ENCODE peak calls at places on chromosomes 16 and 17, in ten cellular contexts. J is mesendoderm, V is tibial artery, S is GM23338, B is adrenal gland, U is RWPE1, N is cardiac muscle cell, H is neuronal stem cell, K is breast epithelium, L is fibroblast of lung. O is an unnamed sample.

GRCh38 chr16:54286330-54287017 is at the start of gene IRX3:
- DNase-seq in J (peak), V (peak), S (peak), B (peak), U (peak), N (peak), H (peak), K (peak), L (peak), O (no peak)

GRCh38 chr16:30068750-30069574 is 3.4 kb downstream of the ALDOA start:
- DNase-seq in J (peak), V (no peak), S (peak), B (no peak), U (no peak), N (peak), H (no peak), K (no peak), L (no peak), O (no peak)

GRCh38 chr17:66383353-66383752 is 80.9 kb downstream of the PRKCA start:
- DNase-seq in J (no peak), V (no peak), S (no peak), B (no peak), U (no peak), N (no peak), H (no peak), K (no peak), L (peak), O (no peak)

GRCh38 chr17:82230627-82231311 is 1.9 kb downstream of the SLC16A3 start:
- DNase-seq in J (peak), V (peak), S (peak), B (peak), U (no peak), N (peak), H (peak), K (no peak), L (peak), O (peak)

GRCh38 chr17:49223517-49224197 is 6.9 kb downstream of the PHOSPHO1 start:
- DNase-seq in J (peak), V (no peak), S (peak), B (no peak), U (peak), N (peak), H (peak), K (no peak), L (no peak), O (no peak)

GRCh38 chr16:28501258-28502232 is 5.1 kb downstream of the IL27 start:
- DNase-seq in J (no peak), V (no peak), S (no peak), B (no peak), U (no peak), N (no peak), H (no peak), K (no peak), L (no peak), O (no peak)

GRCh38 chr17:40339068-40339699 is 25.4 kb downstream of the GJD3 start:
- DNase-seq in J (no peak), V (no peak), S (no peak), B (no peak), U (no peak), N (no peak), H (no peak), K (no peak), L (no peak), O (no peak)

GRCh38 chr16:89988951-89989350 is 30.3 kb downstream of the DBNDD1 start:
- DNase-seq in J (no peak), V (no peak), S (no peak), B (no peak), U (no peak), N (no peak), H (no peak), K (no peak), L (no peak), O (no peak)

GRCh38 chr17:58335779-58336455 is 7.3 kb upstream of the TSPOAP1 start:
- DNase-seq in J (peak), V (no peak), S (no peak), B (peak), U (no peak), N (no peak), H (no peak), K (peak), L (peak), O (no peak)

GRCh38 chr17:66573078-66573477 is 261.8 kb upstream of the CACNG5 start:
- DNase-seq in J (no peak), V (no peak), S (no peak), B (no peak), U (no peak), N (no peak), H (no peak), K (no peak), L (no peak), O (no peak)

GRCh38 chr17:59107306-59107670 is 608 bp upstream of the TRIM37 start:
- DNase-seq in J (no peak), V (no peak), S (no peak), B (no peak), U (peak), N (no peak), H (no peak), K (no peak), L (no peak), O (no peak)

GRCh38 chr17:18115517-18115916 is 7.0 kb downstream of the MYO15A start:
- DNase-seq in J (no peak), V (no peak), S (no peak), B (no peak), U (no peak), N (no peak), H (no peak), K (no peak), L (no peak), O (no peak)

GRCh38 chr17:35609831-35610230 is 22.7 kb downstream of the AP2B1 start:
- DNase-seq in J (no peak), V (no peak), S (no peak), B (no peak), U (no peak), N (no peak), H (no peak), K (no peak), L (no peak), O (no peak)

GRCh38 chr17:73838815-73839214 is 194.6 kb upstream of the SDK2 start:
- DNase-seq in J (no peak), V (no peak), S (no peak), B (no peak), U (no peak), N (no peak), H (no peak), K (no peak), L (no peak), O (no peak)

GRCh38 chr17:73283841-73284282 is 22.2 kb upstream of the CPSF4L start:
- DNase-seq in J (peak), V (peak), S (peak), B (no peak), U (no peak), N (peak), H (peak), K (no peak), L (no peak), O (no peak)

GRCh38 chr17:1170739-1171138 is 9.0 kb downstream of the ABR start:
- DNase-seq in J (no peak), V (no peak), S (peak), B (no peak), U (no peak), N (no peak), H (no peak), K (no peak), L (no peak), O (no peak)

GRCh38 chr16:27822529-27823437 is 240.7 kb downstream of the GSG1L start:
- DNase-seq in J (no peak), V (no peak), S (no peak), B (no peak), U (no peak), N (no peak), H (no peak), K (peak), L (no peak), O (no peak)

GRCh38 chr16:55643161-55643970 is 12.4 kb upstream of the SLC6A2 start:
- DNase-seq in J (no peak), V (no peak), S (no peak), B (no peak), U (no peak), N (peak), H (no peak), K (no peak), L (no peak), O (no peak)

GRCh38 chr16:4874686-4875085 is 27.4 kb downstream of the UBN1 start:
- DNase-seq in J (no peak), V (no peak), S (no peak), B (no peak), U (no peak), N (no peak), H (no peak), K (no peak), L (no peak), O (no peak)

GRCh38 chr17:60602871-60603270 is 2.9 kb downstream of the PPM1D start:
- DNase-seq in J (no peak), V (no peak), S (no peak), B (no peak), U (no peak), N (no peak), H (no peak), K (no peak), L (no peak), O (no peak)

GRCh38 chr17:35726609-35727460 is 4.6 kb upstream of the RASL10B start:
- DNase-seq in J (peak), V (no peak), S (peak), B (peak), U (peak), N (peak), H (no peak), K (no peak), L (peak), O (no peak)

GRCh38 chr17:28904800-28905199 is 1.9 kb upstream of the DHRS13 start:
- DNase-seq in J (no peak), V (no peak), S (no peak), B (no peak), U (no peak), N (no peak), H (no peak), K (no peak), L (no peak), O (no peak)

GRCh38 chr16:79950932-79951719 is 350.6 kb upstream of the MAF start:
- DNase-seq in J (no peak), V (no peak), S (no peak), B (no peak), U (no peak), N (no peak), H (no peak), K (no peak), L (no peak), O (no peak)

GRCh38 chr16:48317614-48318013 is 67.6 kb downstream of the SIAH1 start:
- DNase-seq in J (peak), V (no peak), S (no peak), B (no peak), U (peak), N (no peak), H (no peak), K (no peak), L (peak), O (no peak)

GRCh38 chr17:57211010-57211411 is 45.3 kb upstream of the MSI2 start:
- DNase-seq in J (peak), V (no peak), S (no peak), B (no peak), U (peak), N (no peak), H (no peak), K (no peak), L (peak), O (no peak)

GRCh38 chr17:39099686-39100293 is 51.6 kb downstream of the PLXDC1 start:
- DNase-seq in J (no peak), V (no peak), S (no peak), B (peak), U (no peak), N (peak), H (no peak), K (no peak), L (peak), O (no peak)

GRCh38 chr17:64750891-64751677 is 89.0 kb upstream of the SMURF2 start:
- DNase-seq in J (no peak), V (peak), S (no peak), B (no peak), U (no peak), N (no peak), H (no peak), K (no peak), L (no peak), O (no peak)

GRCh38 chr16:2777231-2777902 is at the start of gene ELOB:
- DNase-seq in J (peak), V (peak), S (peak), B (peak), U (peak), N (peak), H (peak), K (peak), L (peak), O (peak)

GRCh38 chr16:2778692-2778958 is 1.5 kb upstream of the ELOB start:
- DNase-seq in J (no peak), V (no peak), S (no peak), B (no peak), U (no peak), N (no peak), H (no peak), K (no peak), L (no peak), O (no peak)

GRCh38 chr16:2775317-2775716 is 1.8 kb downstream of the ELOB start:
- DNase-seq in J (no peak), V (no peak), S (no peak), B (no peak), U (no peak), N (no peak), H (no peak), K (no peak), L (no peak), O (no peak)

GRCh38 chr16:2775765-2776499 is 1.1 kb downstream of the ELOB start:
- DNase-seq in J (no peak), V (no peak), S (no peak), B (no peak), U (no peak), N (no peak), H (no peak), K (no peak), L (no peak), O (no peak)

GRCh38 chr16:2776500-2777139 is 460 bp downstream of the ELOB start:
- DNase-seq in J (peak), V (no peak), S (peak), B (no peak), U (no peak), N (no peak), H (peak), K (peak), L (no peak), O (no peak)
- H3K27ac ChIP-seq in J (no peak), V (peak), S (no peak), B (peak), U (peak), N (peak), H (no peak), K (peak), L (peak), O (peak)

GRCh38 chr16:81650281-81650680 is 128.8 kb upstream of the PLCG2 start:
- DNase-seq in J (no peak), V (no peak), S (no peak), B (no peak), U (no peak), N (no peak), H (no peak), K (no peak), L (no peak), O (no peak)
- H3K27ac ChIP-seq in J (no peak), V (no peak), S (peak), B (no peak), U (no peak), N (peak), H (no peak), K (no peak), L (no peak), O (no peak)

GRCh38 chr17:81222620-81222905 is 202 bp downstream of the CEP131 start:
- DNase-seq in J (no peak), V (no peak), S (no peak), B (no peak), U (no peak), N (no peak), H (no peak), K (no peak), L (no peak), O (no peak)
- H3K27ac ChIP-seq in J (no peak), V (peak), S (no peak), B (no peak), U (peak), N (no peak), H (no peak), K (peak), L (peak), O (no peak)

GRCh38 chr16:58126451-58126968 is 2.7 kb downstream of the CFAP20 start:
- DNase-seq in J (no peak), V (no peak), S (no peak), B (no peak), U (no peak), N (no peak), H (no peak), K (no peak), L (no peak), O (no peak)
- H3K27ac ChIP-seq in J (no peak), V (peak), S (no peak), B (no peak), U (no peak), N (peak), H (no peak), K (peak), L (peak), O (peak)